ENCODE peak calls at places on chromosomes 7 and 10, in seven cellular contexts. S is skeletal muscle cell; D is activated effector memory CD4-positive, alpha-beta T cell treated with anti-CD3 and anti-CD28 coated beads, Interleukin-2, amount 50 U/mL, for 16 hours; V is GM23338; L is HFF-Myc; B is T1000; X is GM13977. C is an unnamed sample.

GRCh38 chr7:92845736-92846135 is 9.4 kb upstream of the CDK6 start:
- DNase-seq in S (no peak), D (no peak), V (no peak), L (no peak), B (no peak), X (no peak), C (no peak)

GRCh38 chr10:33453081-33453850 is 118.8 kb upstream of the NRP1 start:
- DNase-seq in S (peak), D (no peak), V (no peak), L (no peak), B (no peak), X (no peak), C (no peak)

GRCh38 chr10:44182909-44183308 is 202.0 kb downstream of the CXCL12 start:
- DNase-seq in S (no peak), D (no peak), V (no peak), L (no peak), B (no peak), X (no peak), C (no peak)

GRCh38 chr10:1978593-1978992 is 241.3 kb upstream of the ADARB2 start:
- DNase-seq in S (no peak), D (no peak), V (no peak), L (no peak), B (no peak), X (no peak), C (no peak)

GRCh38 chr10:103896225-103896624 is 21.8 kb downstream of the STN1 start:
- DNase-seq in S (no peak), D (no peak), V (no peak), L (no peak), B (no peak), X (no peak), C (no peak)

GRCh38 chr10:113616244-113617074 is 47.4 kb downstream of the NRAP start:
- DNase-seq in S (no peak), D (no peak), V (peak), L (no peak), B (no peak), X (no peak), C (no peak)

GRCh38 chr7:75776295-75776971 is 4.4 kb upstream of the CCL26 start:
- DNase-seq in S (peak), D (peak), V (no peak), L (peak), B (peak), X (no peak), C (no peak)

GRCh38 chr10:113292086-113292485 is 260.8 kb upstream of the HABP2 start:
- DNase-seq in S (no peak), D (no peak), V (no peak), L (no peak), B (no peak), X (no peak), C (no peak)

GRCh38 chr10:32056136-32057040 is at the start of gene KIF5B:
- DNase-seq in S (peak), D (peak), V (peak), L (peak), B (peak), X (peak), C (peak)

GRCh38 chr10:22183771-22184466 is 33.9 kb downstream of the EBLN1 start:
- DNase-seq in S (no peak), D (no peak), V (peak), L (no peak), B (no peak), X (no peak), C (no peak)

GRCh38 chr10:77837248-77837924 is 89.2 kb downstream of the DLG5 start:
- DNase-seq in S (peak), D (peak), V (peak), L (peak), B (peak), X (peak), C (peak)